ENCODE peak calls at places on chromosomes 4 and X, in six cellular contexts. One of them, this sample, is unnamed.

GRCh38 chrX:130915302-130915701 is 12.3 kb upstream of the ENOX2 start:
- DNase-seq in KG1: no peak
- DNase-seq in GM12865: no peak
- DNase-seq in NCI-H82: peak
- DNase-seq in activated CD4-positive, CD25-positive, alpha-beta regulatory T cell: no peak
- DNase-seq in activated CD4-positive, alpha-beta T cell treated with anti-CD3 and anti-CD28 coated beads, Interleukin-2, amount 50 U/mL, for 4 hours: no peak
- DNase-seq in this sample: no peak

GRCh38 chrX:16778545-16778944 is 7.7 kb upstream of the TXLNG start:
- DNase-seq in KG1: no peak
- DNase-seq in GM12865: no peak
- DNase-seq in NCI-H82: no peak
- DNase-seq in activated CD4-positive, CD25-positive, alpha-beta regulatory T cell: no peak
- DNase-seq in activated CD4-positive, alpha-beta T cell treated with anti-CD3 and anti-CD28 coated beads, Interleukin-2, amount 50 U/mL, for 4 hours: no peak
- DNase-seq in this sample: no peak

GRCh38 chrX:38311743-38312142 is 15.6 kb downstream of the RPGR start:
- DNase-seq in KG1: no peak
- DNase-seq in GM12865: no peak
- DNase-seq in NCI-H82: no peak
- DNase-seq in activated CD4-positive, CD25-positive, alpha-beta regulatory T cell: no peak
- DNase-seq in activated CD4-positive, alpha-beta T cell treated with anti-CD3 and anti-CD28 coated beads, Interleukin-2, amount 50 U/mL, for 4 hours: no peak
- DNase-seq in this sample: no peak

GRCh38 chr4:55122235-55122634 is 3.2 kb downstream of the KDR start:
- DNase-seq in KG1: no peak
- DNase-seq in GM12865: no peak
- DNase-seq in NCI-H82: no peak
- DNase-seq in activated CD4-positive, CD25-positive, alpha-beta regulatory T cell: no peak
- DNase-seq in activated CD4-positive, alpha-beta T cell treated with anti-CD3 and anti-CD28 coated beads, Interleukin-2, amount 50 U/mL, for 4 hours: no peak
- DNase-seq in this sample: peak

GRCh38 chr4:173360587-173361221 is 10.1 kb upstream of the SAP30 start:
- DNase-seq in KG1: no peak
- DNase-seq in GM12865: no peak
- DNase-seq in NCI-H82: peak
- DNase-seq in activated CD4-positive, CD25-positive, alpha-beta regulatory T cell: no peak
- DNase-seq in activated CD4-positive, alpha-beta T cell treated with anti-CD3 and anti-CD28 coated beads, Interleukin-2, amount 50 U/mL, for 4 hours: no peak
- DNase-seq in this sample: no peak

GRCh38 chrX:85244411-85245210 is 820 bp downstream of the ZNF711 start:
- DNase-seq in KG1: no peak
- DNase-seq in GM12865: no peak
- DNase-seq in NCI-H82: peak
- DNase-seq in activated CD4-positive, CD25-positive, alpha-beta regulatory T cell: no peak
- DNase-seq in activated CD4-positive, alpha-beta T cell treated with anti-CD3 and anti-CD28 coated beads, Interleukin-2, amount 50 U/mL, for 4 hours: no peak
- DNase-seq in this sample: no peak

GRCh38 chr4:65383589-65384305 is 286.5 kb downstream of the EPHA5 start:
- DNase-seq in KG1: no peak
- DNase-seq in GM12865: no peak
- DNase-seq in NCI-H82: no peak
- DNase-seq in activated CD4-positive, CD25-positive, alpha-beta regulatory T cell: no peak
- DNase-seq in activated CD4-positive, alpha-beta T cell treated with anti-CD3 and anti-CD28 coated beads, Interleukin-2, amount 50 U/mL, for 4 hours: no peak
- DNase-seq in this sample: no peak

GRCh38 chr4:26753187-26753586 is 107.5 kb upstream of the STIM2 start:
- DNase-seq in KG1: no peak
- DNase-seq in GM12865: no peak
- DNase-seq in NCI-H82: no peak
- DNase-seq in activated CD4-positive, CD25-positive, alpha-beta regulatory T cell: no peak
- DNase-seq in activated CD4-positive, alpha-beta T cell treated with anti-CD3 and anti-CD28 coated beads, Interleukin-2, amount 50 U/mL, for 4 hours: no peak
- DNase-seq in this sample: no peak

GRCh38 chr4:3791910-3792542 is 25.8 kb downstream of the ADRA2C start:
- DNase-seq in KG1: no peak
- DNase-seq in GM12865: peak
- DNase-seq in NCI-H82: no peak
- DNase-seq in activated CD4-positive, CD25-positive, alpha-beta regulatory T cell: no peak
- DNase-seq in activated CD4-positive, alpha-beta T cell treated with anti-CD3 and anti-CD28 coated beads, Interleukin-2, amount 50 U/mL, for 4 hours: no peak
- DNase-seq in this sample: no peak

GRCh38 chr4:32645653-32646052 is 1925.5 kb downstream of the PCDH7 start:
- DNase-seq in KG1: no peak
- DNase-seq in GM12865: no peak
- DNase-seq in NCI-H82: peak
- DNase-seq in activated CD4-positive, CD25-positive, alpha-beta regulatory T cell: no peak
- DNase-seq in activated CD4-positive, alpha-beta T cell treated with anti-CD3 and anti-CD28 coated beads, Interleukin-2, amount 50 U/mL, for 4 hours: no peak
- DNase-seq in this sample: no peak

GRCh38 chr4:41024556-41025491 is 189.5 kb downstream of the APBB2 start:
- DNase-seq in KG1: no peak
- DNase-seq in GM12865: peak
- DNase-seq in NCI-H82: peak
- DNase-seq in activated CD4-positive, CD25-positive, alpha-beta regulatory T cell: no peak
- DNase-seq in activated CD4-positive, alpha-beta T cell treated with anti-CD3 and anti-CD28 coated beads, Interleukin-2, amount 50 U/mL, for 4 hours: no peak
- DNase-seq in this sample: peak

GRCh38 chrX:93985621-93986020 is 311.6 kb downstream of the FAM133A start:
- DNase-seq in KG1: no peak
- DNase-seq in GM12865: no peak
- DNase-seq in NCI-H82: peak
- DNase-seq in activated CD4-positive, CD25-positive, alpha-beta regulatory T cell: no peak
- DNase-seq in activated CD4-positive, alpha-beta T cell treated with anti-CD3 and anti-CD28 coated beads, Interleukin-2, amount 50 U/mL, for 4 hours: no peak
- DNase-seq in this sample: no peak

GRCh38 chr4:3862640-3863420 is 96.6 kb downstream of the ADRA2C start:
- DNase-seq in KG1: no peak
- DNase-seq in GM12865: no peak
- DNase-seq in NCI-H82: no peak
- DNase-seq in activated CD4-positive, CD25-positive, alpha-beta regulatory T cell: no peak
- DNase-seq in activated CD4-positive, alpha-beta T cell treated with anti-CD3 and anti-CD28 coated beads, Interleukin-2, amount 50 U/mL, for 4 hours: no peak
- DNase-seq in this sample: peak

GRCh38 chrX:132737743-132738142 is 220.7 kb downstream of the HS6ST2 start:
- DNase-seq in KG1: peak
- DNase-seq in GM12865: no peak
- DNase-seq in NCI-H82: no peak
- DNase-seq in activated CD4-positive, CD25-positive, alpha-beta regulatory T cell: no peak
- DNase-seq in activated CD4-positive, alpha-beta T cell treated with anti-CD3 and anti-CD28 coated beads, Interleukin-2, amount 50 U/mL, for 4 hours: peak
- DNase-seq in this sample: no peak

GRCh38 chr4:25253072-25253447 is 19.2 kb downstream of the PI4K2B start:
- DNase-seq in KG1: no peak
- DNase-seq in GM12865: peak
- DNase-seq in NCI-H82: no peak
- DNase-seq in activated CD4-positive, CD25-positive, alpha-beta regulatory T cell: no peak
- DNase-seq in activated CD4-positive, alpha-beta T cell treated with anti-CD3 and anti-CD28 coated beads, Interleukin-2, amount 50 U/mL, for 4 hours: no peak
- DNase-seq in this sample: no peak

GRCh38 chr4:181661090-181661489 is 582.1 kb upstream of the TENM3 start:
- DNase-seq in KG1: no peak
- DNase-seq in GM12865: no peak
- DNase-seq in NCI-H82: no peak
- DNase-seq in activated CD4-positive, CD25-positive, alpha-beta regulatory T cell: no peak
- DNase-seq in activated CD4-positive, alpha-beta T cell treated with anti-CD3 and anti-CD28 coated beads, Interleukin-2, amount 50 U/mL, for 4 hours: no peak
- DNase-seq in this sample: no peak

GRCh38 chr4:10104991-10105276 is 11.7 kb downstream of the WDR1 start:
- DNase-seq in KG1: no peak
- DNase-seq in GM12865: no peak
- DNase-seq in NCI-H82: no peak
- DNase-seq in activated CD4-positive, CD25-positive, alpha-beta regulatory T cell: no peak
- DNase-seq in activated CD4-positive, alpha-beta T cell treated with anti-CD3 and anti-CD28 coated beads, Interleukin-2, amount 50 U/mL, for 4 hours: no peak
- DNase-seq in this sample: no peak

GRCh38 chr4:36399762-36400353 is 118.4 kb downstream of the DTHD1 start:
- DNase-seq in KG1: peak
- DNase-seq in GM12865: peak
- DNase-seq in NCI-H82: no peak
- DNase-seq in activated CD4-positive, CD25-positive, alpha-beta regulatory T cell: no peak
- DNase-seq in activated CD4-positive, alpha-beta T cell treated with anti-CD3 and anti-CD28 coated beads, Interleukin-2, amount 50 U/mL, for 4 hours: peak
- DNase-seq in this sample: no peak

GRCh38 chr4:107689912-107690587 is 30.0 kb downstream of the PAPSS1 start:
- DNase-seq in KG1: no peak
- DNase-seq in GM12865: no peak
- DNase-seq in NCI-H82: no peak
- DNase-seq in activated CD4-positive, CD25-positive, alpha-beta regulatory T cell: no peak
- DNase-seq in activated CD4-positive, alpha-beta T cell treated with anti-CD3 and anti-CD28 coated beads, Interleukin-2, amount 50 U/mL, for 4 hours: no peak
- DNase-seq in this sample: no peak

GRCh38 chr4:65791111-65791806 is 121.0 kb upstream of the EPHA5 start:
- DNase-seq in KG1: no peak
- DNase-seq in GM12865: no peak
- DNase-seq in NCI-H82: no peak
- DNase-seq in activated CD4-positive, CD25-positive, alpha-beta regulatory T cell: no peak
- DNase-seq in activated CD4-positive, alpha-beta T cell treated with anti-CD3 and anti-CD28 coated beads, Interleukin-2, amount 50 U/mL, for 4 hours: no peak
- DNase-seq in this sample: no peak

GRCh38 chr4:5361968-5362367 is 310.7 kb downstream of the STK32B start:
- DNase-seq in KG1: no peak
- DNase-seq in GM12865: peak
- DNase-seq in NCI-H82: no peak
- DNase-seq in activated CD4-positive, CD25-positive, alpha-beta regulatory T cell: no peak
- DNase-seq in activated CD4-positive, alpha-beta T cell treated with anti-CD3 and anti-CD28 coated beads, Interleukin-2, amount 50 U/mL, for 4 hours: no peak
- DNase-seq in this sample: no peak

GRCh38 chrX:29257516-29257915 is 670.3 kb downstream of the IL1RAPL1 start:
- DNase-seq in KG1: no peak
- DNase-seq in GM12865: no peak
- DNase-seq in NCI-H82: peak
- DNase-seq in activated CD4-positive, CD25-positive, alpha-beta regulatory T cell: no peak
- DNase-seq in activated CD4-positive, alpha-beta T cell treated with anti-CD3 and anti-CD28 coated beads, Interleukin-2, amount 50 U/mL, for 4 hours: no peak
- DNase-seq in this sample: peak

GRCh38 chrX:31223817-31224216 is 152.0 kb upstream of the FTHL17 start:
- DNase-seq in KG1: no peak
- DNase-seq in GM12865: peak
- DNase-seq in NCI-H82: no peak
- DNase-seq in activated CD4-positive, CD25-positive, alpha-beta regulatory T cell: no peak
- DNase-seq in activated CD4-positive, alpha-beta T cell treated with anti-CD3 and anti-CD28 coated beads, Interleukin-2, amount 50 U/mL, for 4 hours: no peak
- DNase-seq in this sample: peak

GRCh38 chr4:109472343-109472761 is 38.7 kb downstream of the SEC24B start:
- DNase-seq in KG1: no peak
- DNase-seq in GM12865: no peak
- DNase-seq in NCI-H82: no peak
- DNase-seq in activated CD4-positive, CD25-positive, alpha-beta regulatory T cell: no peak
- DNase-seq in activated CD4-positive, alpha-beta T cell treated with anti-CD3 and anti-CD28 coated beads, Interleukin-2, amount 50 U/mL, for 4 hours: no peak
- DNase-seq in this sample: peak

GRCh38 chr4:122548452-122548851 is 72.4 kb downstream of the IL21 start:
- DNase-seq in KG1: no peak
- DNase-seq in GM12865: no peak
- DNase-seq in NCI-H82: no peak
- DNase-seq in activated CD4-positive, CD25-positive, alpha-beta regulatory T cell: no peak
- DNase-seq in activated CD4-positive, alpha-beta T cell treated with anti-CD3 and anti-CD28 coated beads, Interleukin-2, amount 50 U/mL, for 4 hours: no peak
- DNase-seq in this sample: no peak

GRCh38 chr4:119105605-119106004 is 30.0 kb upstream of the MYOZ2 start:
- DNase-seq in KG1: no peak
- DNase-seq in GM12865: no peak
- DNase-seq in NCI-H82: no peak
- DNase-seq in activated CD4-positive, CD25-positive, alpha-beta regulatory T cell: no peak
- DNase-seq in activated CD4-positive, alpha-beta T cell treated with anti-CD3 and anti-CD28 coated beads, Interleukin-2, amount 50 U/mL, for 4 hours: no peak
- DNase-seq in this sample: peak

GRCh38 chr4:7855731-7856130 is 83.9 kb downstream of the AFAP1 start:
- DNase-seq in KG1: no peak
- DNase-seq in GM12865: no peak
- DNase-seq in NCI-H82: no peak
- DNase-seq in activated CD4-positive, CD25-positive, alpha-beta regulatory T cell: no peak
- DNase-seq in activated CD4-positive, alpha-beta T cell treated with anti-CD3 and anti-CD28 coated beads, Interleukin-2, amount 50 U/mL, for 4 hours: no peak
- DNase-seq in this sample: no peak

GRCh38 chrX:119618439-119618838 is 12.2 kb upstream of the NKRF start:
- DNase-seq in KG1: no peak
- DNase-seq in GM12865: peak
- DNase-seq in NCI-H82: no peak
- DNase-seq in activated CD4-positive, CD25-positive, alpha-beta regulatory T cell: no peak
- DNase-seq in activated CD4-positive, alpha-beta T cell treated with anti-CD3 and anti-CD28 coated beads, Interleukin-2, amount 50 U/mL, for 4 hours: no peak
- DNase-seq in this sample: no peak

GRCh38 chrX:44080083-44080482 is 106.9 kb upstream of the NDP start:
- DNase-seq in KG1: no peak
- DNase-seq in GM12865: no peak
- DNase-seq in NCI-H82: peak
- DNase-seq in activated CD4-positive, CD25-positive, alpha-beta regulatory T cell: no peak
- DNase-seq in activated CD4-positive, alpha-beta T cell treated with anti-CD3 and anti-CD28 coated beads, Interleukin-2, amount 50 U/mL, for 4 hours: no peak
- DNase-seq in this sample: no peak